ENCODE peak calls at places on chromosomes 4 and X, in eight cellular contexts. X, Y, P, O, B, R, N and I are unnamed samples.

GRCh38 chr4:78325244-78326187 is 226.1 kb upstream of the ANXA3 start:
- DNase-seq in Y (no peak), R (no peak), B (no peak), X (no peak), N (no peak), O (no peak), P (no peak), I (no peak)

GRCh38 chrX:108397627-108398392 is 40.4 kb downstream of the COL4A6 start:
- DNase-seq in O (no peak), B (no peak), P (no peak), X (no peak), R (no peak), N (no peak), Y (no peak), I (no peak)

GRCh38 chrX:118632862-118633261 is 94.5 kb upstream of the IL13RA1 start:
- DNase-seq in B (no peak), N (no peak), Y (peak; percentile 66), X (no peak), R (no peak), O (no peak), P (no peak), I (no peak)

GRCh38 chr4:144583658-144584057 is 62.3 kb upstream of the HHIP start:
- DNase-seq in N (no peak), Y (no peak), R (no peak), O (peak; percentile 51), P (no peak), X (no peak), B (no peak), I (no peak)

GRCh38 chr4:2923141-2923551 is 40.1 kb downstream of the NOP14 start:
- DNase-seq in X (no peak), P (no peak), O (no peak), Y (no peak), R (no peak), N (no peak), B (no peak), I (peak; percentile 56)

GRCh38 chr4:185275501-185275900 is 66.1 kb downstream of the SNX25 start:
- DNase-seq in O (no peak), R (no peak), N (no peak), X (no peak), P (no peak), Y (no peak), B (no peak), I (no peak)

GRCh38 chr4:2767705-2768074 is 11.6 kb upstream of the TNIP2 start:
- DNase-seq in X (no peak), O (no peak), P (no peak), B (no peak), N (no peak), Y (no peak), R (no peak), I (no peak)

GRCh38 chr4:169229571-169230028 is 41.2 kb downstream of the SH3RF1 start:
- DNase-seq in R (no peak), P (peak; percentile 47), B (peak; percentile 47), N (no peak), Y (no peak), X (no peak), O (peak; percentile 88), I (no peak)

GRCh38 chr4:112775801-112776200 is 138.9 kb downstream of the LARP7 start:
- DNase-seq in Y (peak; percentile 37), X (no peak), P (no peak), N (no peak), R (no peak), B (no peak), O (no peak), I (no peak)

GRCh38 chrX:16212024-16212423 is 44.7 kb downstream of the MAGEB17 start:
- DNase-seq in Y (no peak), N (no peak), B (no peak), R (no peak), X (no peak), O (no peak), P (no peak), I (no peak)